ENCODE peak calls at places on chromosomes 6 and 20, in six cellular contexts. S, X, L, A, Z and B are unnamed samples.

GRCh38 chr20:61526907-61527306 is 274.8 kb downstream of the CDH4 start:
- DNase-seq in S (no peak), L (no peak), X (no peak), A (no peak), Z (no peak), B (no peak)

GRCh38 chr6:119350202-119351004 is 842 bp upstream of the MAN1A1 start:
- DNase-seq in Z (peak), A (no peak), L (no peak), S (no peak), X (peak), B (no peak)

GRCh38 chr6:109671721-109672120 is 19.3 kb downstream of the AK9 start:
- DNase-seq in X (peak), L (no peak), Z (no peak), S (no peak), A (no peak), B (no peak)

GRCh38 chr6:4801491-4802118 is 25.4 kb downstream of the CDYL start:
- DNase-seq in S (no peak), L (no peak), Z (peak), X (no peak), A (no peak), B (no peak)

GRCh38 chr20:4063631-4064030 is 48.3 kb upstream of the RNF24 start:
- DNase-seq in S (no peak), X (no peak), A (no peak), Z (no peak), L (no peak), B (no peak)

GRCh38 chr20:63896136-63896890 is 1.4 kb downstream of the DNAJC5 start:
- DNase-seq in A (peak), Z (peak), L (no peak), X (peak), S (peak), B (peak)

GRCh38 chr6:163814494-163815364 is 400.2 kb downstream of the QKI start:
- DNase-seq in A (peak), Z (no peak), X (peak), S (no peak), L (no peak), B (no peak)

GRCh38 chr20:44467289-44467883 is 8.3 kb upstream of the TTPAL start:
- DNase-seq in S (no peak), Z (no peak), L (no peak), X (peak), A (peak), B (no peak)

GRCh38 chr6:52361945-52362442 is at the start of gene PAQR8:
- DNase-seq in L (peak), S (peak), A (peak), Z (peak), X (peak), B (peak)

GRCh38 chr6:130879826-130880225 is 52.6 kb downstream of the SMLR1 start:
- DNase-seq in L (no peak), X (no peak), Z (no peak), S (no peak), A (no peak), B (no peak)

GRCh38 chr6:148426317-148426977 is 83.8 kb downstream of the SASH1 start:
- DNase-seq in S (no peak), X (no peak), Z (no peak), A (no peak), L (no peak), B (no peak)

GRCh38 chr6:154721460-154721859 is 11.8 kb upstream of the SCAF8 start:
- DNase-seq in A (no peak), L (no peak), X (peak), S (no peak), Z (peak), B (no peak)

GRCh38 chr6:116963972-116964371 is 86.9 kb downstream of the RFX6 start:
- DNase-seq in S (no peak), A (no peak), Z (no peak), L (no peak), X (no peak), B (no peak)

GRCh38 chr6:53492860-53493634 is 51.9 kb downstream of the GCLC start:
- DNase-seq in S (no peak), L (no peak), Z (peak), X (peak), A (no peak), B (no peak)

GRCh38 chr20:10281911-10282310 is 63.3 kb downstream of the SNAP25 start:
- DNase-seq in L (no peak), Z (no peak), S (no peak), A (no peak), X (no peak), B (no peak)

GRCh38 chr6:152272486-152272885 is 364.7 kb downstream of the SYNE1 start:
- DNase-seq in L (no peak), Z (no peak), S (no peak), X (no peak), A (no peak), B (no peak)

GRCh38 chr6:166904101-166904746 is 52.1 kb downstream of the RNASET2 start:
- DNase-seq in Z (no peak), L (no peak), A (no peak), S (peak), X (peak), B (no peak)

DNA sequence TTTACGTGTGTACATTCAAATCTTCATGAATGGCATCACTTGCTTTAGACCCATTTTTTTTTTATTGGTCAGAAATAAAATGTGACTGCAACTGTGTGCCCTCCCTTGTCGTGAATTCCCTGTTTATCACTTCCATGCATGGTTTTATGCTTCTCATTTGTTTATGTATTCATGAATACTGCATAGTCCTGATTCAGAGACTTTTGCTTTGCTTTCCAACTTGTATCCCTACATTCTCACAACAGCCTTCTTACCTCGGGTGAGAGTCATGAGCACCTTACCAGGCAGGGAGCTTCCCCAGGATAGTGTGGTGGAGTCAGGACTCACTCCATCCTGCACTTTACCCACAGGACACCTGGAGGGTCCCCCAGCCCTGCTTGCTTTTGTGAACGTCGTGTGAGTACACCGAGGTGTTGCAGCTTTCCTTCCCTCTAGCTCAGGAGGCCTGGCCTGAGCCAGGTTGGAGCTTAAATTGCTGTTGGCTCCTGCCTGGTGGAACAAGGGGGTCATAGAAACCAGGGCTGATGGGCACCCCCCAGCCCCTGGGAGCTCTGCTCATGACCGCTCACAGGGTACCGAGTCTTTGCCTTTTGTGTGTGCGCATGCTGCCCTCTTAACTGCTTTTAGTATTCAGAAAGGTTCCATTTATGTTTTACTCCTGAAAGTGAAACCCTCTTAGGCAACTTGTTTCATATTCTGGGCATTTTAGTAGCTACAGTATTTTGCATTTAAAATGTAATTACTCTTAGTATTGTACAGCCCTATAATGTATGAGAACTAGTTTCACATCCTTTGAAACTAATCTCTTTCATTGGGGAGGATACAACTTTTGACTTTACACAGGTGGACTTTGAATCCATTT is 66.0 kb downstream of the CDS2 start:
- DNase-seq in A (no peak), Z (no peak), L (no peak), S (no peak), X (no peak), B (no peak)
- TF ChIP-seq CTCF in A (no peak), Z (peak), L (no peak), S (no peak), X (no peak), B (no peak)

GRCh38 chr6:3358413-3359090 is 98.3 kb downstream of the SLC22A23 start:
- DNase-seq in L (no peak), Z (no peak), S (no peak), A (no peak), X (no peak), B (no peak)

GRCh38 chr6:3356056-3356823 is 97.5 kb downstream of the PSMG4 start:
- DNase-seq in Z (peak), S (peak), A (peak), L (no peak), X (peak), B (peak)

GRCh38 chr6:3355358-3356055 is 96.8 kb downstream of the PSMG4 start:
- DNase-seq in S (no peak), Z (no peak), L (no peak), A (peak), X (no peak), B (no peak)

GRCh38 chr6:3357669-3358068 is 98.9 kb downstream of the PSMG4 start:
- DNase-seq in S (no peak), L (no peak), Z (no peak), A (no peak), X (no peak), B (no peak)

DNA sequence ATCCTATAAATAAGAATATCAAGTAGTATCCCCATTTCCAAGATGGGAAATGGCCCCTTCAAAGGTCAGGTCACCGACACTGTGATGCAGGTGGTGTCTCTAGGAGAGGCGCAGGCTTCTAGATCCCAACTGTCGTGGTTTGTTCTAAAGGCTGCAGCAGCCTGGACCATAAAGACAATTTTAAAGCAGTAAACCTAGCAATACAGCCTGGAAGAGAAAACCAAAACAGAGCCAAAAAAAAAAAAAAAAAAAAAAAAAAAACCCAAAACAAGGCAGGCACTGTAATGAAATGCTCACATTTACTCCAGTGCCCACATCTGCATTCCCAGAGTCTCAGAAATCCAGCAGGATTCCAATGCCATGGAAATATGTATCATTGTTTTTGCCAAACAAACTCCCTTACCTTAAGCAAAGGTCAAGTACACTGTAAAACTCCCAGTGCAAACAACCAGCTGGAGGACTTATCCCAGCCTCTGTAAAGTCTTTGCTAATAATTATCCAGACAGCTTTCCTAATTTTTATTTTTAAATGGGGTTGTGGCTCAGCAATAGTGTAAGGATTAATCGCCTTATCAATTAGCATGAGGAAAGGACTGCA is 98.2 kb downstream of the PSMG4 start:
- DNase-seq in A (no peak), L (no peak), Z (no peak), X (no peak), S (no peak), B (no peak)
- TF ChIP-seq CTCF in A (no peak), L (no peak), Z (no peak), X (no peak), S (no peak), B (no peak)

GRCh38 chr20:51013577-51014330 is 9.2 kb downstream of the KCNG1 start:
- DNase-seq in S (peak), L (no peak), Z (no peak), A (no peak), X (no peak), B (no peak)

GRCh38 chr20:51017313-51017712 is 5.6 kb downstream of the KCNG1 start:
- DNase-seq in L (no peak), X (no peak), S (no peak), Z (no peak), A (no peak), B (no peak)

GRCh38 chr20:51012357-51012756 is 10.6 kb downstream of the KCNG1 start:
- DNase-seq in Z (no peak), L (no peak), S (no peak), A (no peak), X (no peak), B (no peak)

GRCh38 chr20:51016521-51016920 is 6.4 kb downstream of the KCNG1 start:
- DNase-seq in A (no peak), L (no peak), X (no peak), S (no peak), Z (no peak), B (no peak)

DNA sequence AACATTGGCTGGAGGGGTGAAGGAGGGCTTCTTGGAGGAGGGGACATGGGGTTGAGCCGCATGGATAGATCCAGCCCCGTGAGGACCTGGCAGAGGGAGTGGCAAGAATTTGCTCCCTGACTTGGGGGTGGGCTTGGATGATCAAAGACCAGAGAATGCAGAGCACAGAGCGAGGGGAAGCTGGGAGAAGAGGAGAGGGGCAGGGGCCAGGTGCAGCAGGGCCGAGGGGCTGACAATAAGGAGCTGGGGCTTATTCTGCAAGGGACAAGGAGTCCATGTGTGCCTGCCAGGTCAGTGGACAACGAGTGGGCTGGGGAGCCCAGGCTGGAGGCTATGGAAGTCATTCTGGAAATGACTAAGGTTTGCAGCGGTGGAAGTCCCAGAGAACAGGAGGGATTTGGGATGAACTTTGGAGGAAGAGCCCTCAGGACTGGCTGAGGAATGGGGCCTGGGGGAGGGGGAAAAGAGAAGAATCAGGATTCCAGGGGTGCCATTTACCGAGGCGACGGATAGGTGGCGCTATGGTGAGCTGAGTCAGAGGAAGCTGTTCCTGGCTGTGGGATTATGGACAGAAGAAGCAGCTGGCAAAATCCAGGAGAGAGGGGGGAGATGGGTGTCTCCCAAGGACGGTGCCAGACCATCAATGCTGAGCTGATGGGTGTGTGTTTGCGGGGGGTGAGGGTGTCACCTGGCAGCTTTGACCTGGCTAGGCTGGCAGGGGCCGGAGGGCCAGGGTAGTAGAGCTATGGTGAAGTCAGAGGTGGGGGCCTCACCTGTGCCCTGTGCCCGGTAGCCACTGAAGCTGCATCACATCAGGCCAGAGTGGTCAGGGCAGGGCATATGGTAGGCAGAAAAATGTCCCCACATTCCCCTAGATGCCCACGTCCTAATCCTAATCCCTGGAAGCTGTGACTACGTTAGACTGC is 7.8 kb downstream of the KCNG1 start:
- DNase-seq in X (peak), S (peak), L (no peak), A (no peak), Z (peak), B (no peak)
- TF ChIP-seq CTCF in X (peak), S (peak), L (peak), A (peak), Z (peak), B (no peak)

DNA sequence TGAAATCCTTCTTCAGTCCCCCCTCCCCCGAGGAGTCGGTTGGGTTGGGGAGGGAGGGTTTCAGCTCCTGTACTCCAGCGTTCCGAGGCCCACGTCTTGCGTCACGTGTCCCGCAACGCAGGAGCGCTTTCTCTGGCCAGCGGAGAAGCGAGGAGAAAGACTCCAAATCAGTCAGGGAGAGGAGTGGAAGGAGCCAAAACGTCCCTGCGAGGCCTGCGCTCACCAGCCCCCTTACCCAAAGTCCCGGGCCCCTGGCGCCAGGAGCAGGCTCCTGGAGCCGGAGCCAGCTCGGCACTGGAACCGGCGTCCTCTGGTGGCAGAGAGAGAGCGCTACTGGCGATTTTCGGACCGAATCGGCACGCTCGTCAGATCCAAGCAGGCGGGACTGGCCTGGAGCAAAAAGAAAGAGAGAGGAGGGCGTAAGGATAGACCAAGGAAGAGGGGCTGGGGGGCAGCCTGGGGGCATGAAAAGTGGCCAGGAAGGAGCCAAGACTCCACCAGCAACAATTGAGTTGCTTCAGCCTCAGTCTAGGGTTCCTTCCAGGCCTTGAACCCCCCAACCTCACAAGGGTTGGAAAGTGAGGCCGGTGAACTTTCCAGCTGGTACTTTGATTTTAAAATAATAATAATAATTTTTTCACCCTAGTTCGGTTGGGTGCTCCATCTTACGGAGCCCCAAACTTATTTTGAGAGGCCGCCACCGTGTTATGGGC is at the start of gene GNAS:
- DNase-seq in X (peak), A (peak), S (peak), Z (peak), L (no peak), B (peak)
- TF ChIP-seq CTCF in X (peak), A (peak), S (peak), Z (peak), L (peak), B (no peak)

GRCh38 chr20:35431621-35432429 is 6.2 kb downstream of the GDF5 start:
- DNase-seq in A (no peak), X (no peak), L (no peak), S (no peak), Z (no peak), B (no peak)
- TF ChIP-seq CTCF in A (no peak), X (no peak), L (no peak), S (no peak), Z (no peak), B (no peak)

DNA sequence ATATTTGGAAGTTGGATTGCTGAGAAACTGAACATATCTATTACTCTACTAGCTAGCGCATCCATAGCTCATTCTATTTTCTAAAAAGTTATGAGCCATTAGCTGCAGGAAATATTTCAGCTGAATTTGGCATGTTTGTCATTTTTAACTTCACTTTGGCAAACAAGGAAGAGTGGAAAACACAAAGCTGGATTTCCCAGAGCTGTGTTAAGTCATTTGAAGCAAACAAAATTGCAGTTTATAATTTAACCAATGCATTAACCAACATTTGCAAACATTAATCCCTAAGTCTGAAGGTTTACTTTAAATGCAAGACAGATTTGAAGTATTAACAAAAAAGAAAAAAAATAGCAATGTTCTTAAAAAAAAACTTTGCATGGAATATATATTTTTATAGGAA is 1.2 kb downstream of the ALDH8A1 start:
- DNase-seq in S (no peak), L (no peak), A (no peak), Z (no peak), X (no peak), B (no peak)
- TF ChIP-seq CTCF in S (no peak), L (no peak), A (no peak), Z (no peak), X (no peak), B (no peak)

GRCh38 chr6:39086294-39086693 is 28.7 kb downstream of the SAYSD1 start:
- DNase-seq in X (no peak), S (no peak), Z (peak), L (no peak), A (no peak), B (no peak)

GRCh38 chr6:39090036-39090435 is 24.9 kb downstream of the SAYSD1 start:
- DNase-seq in A (no peak), L (no peak), Z (no peak), S (no peak), X (no peak), B (no peak)

GRCh38 chr6:39086711-39087110 is 28.3 kb downstream of the SAYSD1 start:
- DNase-seq in X (no peak), L (no peak), Z (no peak), A (no peak), S (no peak), B (no peak)

GRCh38 chr6:39087197-39087596 is 27.8 kb downstream of the SAYSD1 start:
- DNase-seq in S (no peak), X (no peak), A (no peak), L (no peak), Z (no peak), B (no peak)

GRCh38 chr6:39088331-39088730 is 26.7 kb downstream of the SAYSD1 start:
- DNase-seq in S (peak), A (peak), L (no peak), X (peak), Z (peak), B (no peak)
- TF ChIP-seq CTCF in S (peak), A (peak), L (peak), X (peak), Z (no peak), B (no peak)